ENCODE peak calls at places on chromosomes 1 and 21, in seven cellular contexts. One of them, this sample, is unnamed.

GRCh38 chr1:44354268-44354839 is 703 bp downstream of the ERI3 start:
- DNase-seq in T-helper 2 cell: no peak
- DNase-seq in endothelial cell: no peak
- DNase-seq in prostate gland: peak; percentile 14
- DNase-seq in retina: no peak
- DNase-seq in mucosa of gallbladder: no peak
- DNase-seq in islet precursor cell: no peak
- DNase-seq in this sample: no peak

GRCh38 chr1:9167638-9168037 is 38.7 kb upstream of the GPR157 start:
- DNase-seq in endothelial cell: no peak
- DNase-seq in mucosa of gallbladder: no peak
- DNase-seq in prostate gland: no peak
- DNase-seq in retina: no peak
- DNase-seq in islet precursor cell: no peak
- DNase-seq in T-helper 2 cell: no peak
- DNase-seq in this sample: no peak

GRCh38 chr21:27108228-27108627 is 141.3 kb upstream of the ADAMTS5 start:
- DNase-seq in endothelial cell: no peak
- DNase-seq in islet precursor cell: no peak
- DNase-seq in mucosa of gallbladder: no peak
- DNase-seq in prostate gland: no peak
- DNase-seq in retina: no peak
- DNase-seq in T-helper 2 cell: no peak
- DNase-seq in this sample: no peak

GRCh38 chr1:208344202-208344601 is 100.0 kb upstream of the PLXNA2 start:
- DNase-seq in endothelial cell: no peak
- DNase-seq in islet precursor cell: no peak
- DNase-seq in prostate gland: no peak
- DNase-seq in mucosa of gallbladder: no peak
- DNase-seq in retina: no peak
- DNase-seq in T-helper 2 cell: no peak
- DNase-seq in this sample: no peak

GRCh38 chr1:40594187-40594531 is 62.7 kb downstream of the ZNF684 start:
- DNase-seq in mucosa of gallbladder: no peak
- DNase-seq in endothelial cell: no peak
- DNase-seq in T-helper 2 cell: no peak
- DNase-seq in prostate gland: no peak
- DNase-seq in retina: no peak
- DNase-seq in islet precursor cell: no peak
- DNase-seq in this sample: no peak

GRCh38 chr1:150765229-150765976 is at the start of gene CTSS:
- DNase-seq in prostate gland: no peak
- DNase-seq in T-helper 2 cell: peak; percentile 10
- DNase-seq in endothelial cell: no peak
- DNase-seq in islet precursor cell: no peak
- DNase-seq in retina: no peak
- DNase-seq in mucosa of gallbladder: no peak
- DNase-seq in this sample: no peak

GRCh38 chr1:156726549-156727226 is 1.6 kb upstream of the METTL25B start:
- DNase-seq in islet precursor cell: peak; percentile 74
- DNase-seq in endothelial cell: peak; percentile 68
- DNase-seq in T-helper 2 cell: no peak
- DNase-seq in prostate gland: no peak
- DNase-seq in retina: no peak
- DNase-seq in mucosa of gallbladder: peak; percentile 47
- DNase-seq in this sample: peak; percentile 56

GRCh38 chr1:36306210-36306901 is at the start of gene SH3D21:
- DNase-seq in islet precursor cell: peak; percentile 87
- DNase-seq in retina: no peak
- DNase-seq in mucosa of gallbladder: peak; percentile 45
- DNase-seq in prostate gland: peak; percentile 71
- DNase-seq in T-helper 2 cell: peak; percentile 32
- DNase-seq in endothelial cell: peak; percentile 56
- DNase-seq in this sample: peak; percentile 62

GRCh38 chr1:170351368-170351946 is 180.5 kb upstream of the GORAB start:
- DNase-seq in islet precursor cell: no peak
- DNase-seq in retina: no peak
- DNase-seq in prostate gland: no peak
- DNase-seq in T-helper 2 cell: no peak
- DNase-seq in endothelial cell: no peak
- DNase-seq in mucosa of gallbladder: no peak
- DNase-seq in this sample: no peak

GRCh38 chr21:21146587-21147373 is 148.6 kb downstream of the NCAM2 start:
- DNase-seq in endothelial cell: no peak
- DNase-seq in mucosa of gallbladder: no peak
- DNase-seq in retina: no peak
- DNase-seq in prostate gland: no peak
- DNase-seq in T-helper 2 cell: no peak
- DNase-seq in islet precursor cell: no peak
- DNase-seq in this sample: no peak

GRCh38 chr1:94130851-94131595 is 10.1 kb upstream of the ABCA4 start:
- DNase-seq in mucosa of gallbladder: no peak
- DNase-seq in endothelial cell: no peak
- DNase-seq in islet precursor cell: peak; percentile 57
- DNase-seq in T-helper 2 cell: no peak
- DNase-seq in prostate gland: no peak
- DNase-seq in retina: no peak
- DNase-seq in this sample: no peak